ENCODE peak calls at places on chromosomes 1 and 21, in five cellular contexts. One of them, this sample, is unnamed. For H3K4me1, the result is how much of the 10 kb centered on the place peaks cover.

GRCh38 chr1:180153032-180153431 is 1.6 kb upstream of the QSOX1 start:
- DNase-seq in K562: no peak
- DNase-seq in HepG2: no peak
- DNase-seq in SK-N-SH: no peak
- DNase-seq in GM12878: no peak
- DNase-seq in this sample: no peak

GRCh38 chr1:230333590-230334446 is 92.3 kb downstream of the PGBD5 start:
- DNase-seq in K562: no peak
- DNase-seq in HepG2: no peak
- DNase-seq in SK-N-SH: no peak
- DNase-seq in GM12878: no peak
- DNase-seq in this sample: no peak

GRCh38 chr1:96075704-96076455 is 645.7 kb upstream of the PTBP2 start:
- DNase-seq in K562: no peak
- DNase-seq in HepG2: no peak
- DNase-seq in SK-N-SH: no peak
- DNase-seq in GM12878: no peak
- DNase-seq in this sample: no peak

GRCh38 chr1:206649261-206649660 is 13.9 kb downstream of the DYRK3 start:
- DNase-seq in K562: no peak
- DNase-seq in HepG2: no peak
- DNase-seq in SK-N-SH: no peak
- DNase-seq in GM12878: no peak
- DNase-seq in this sample: no peak

GRCh38 chr1:9539829-9540550 is 725 bp downstream of the SLC25A33 start:
- DNase-seq in K562: peak
- DNase-seq in HepG2: no peak
- DNase-seq in SK-N-SH: peak
- DNase-seq in GM12878: no peak
- DNase-seq in this sample: no peak

GRCh38 chr1:30101016-30101415 is 622.4 kb downstream of the MATN1 start:
- DNase-seq in K562: no peak
- DNase-seq in HepG2: no peak
- DNase-seq in SK-N-SH: no peak
- DNase-seq in GM12878: no peak
- DNase-seq in this sample: no peak

GRCh38 chr1:211548321-211549091 is 30.5 kb downstream of the SLC30A1 start:
- DNase-seq in K562: peak
- DNase-seq in HepG2: no peak
- DNase-seq in SK-N-SH: no peak
- DNase-seq in GM12878: no peak
- DNase-seq in this sample: no peak

GRCh38 chr1:230163205-230163604 is 96.2 kb downstream of the GALNT2 start:
- DNase-seq in K562: no peak
- DNase-seq in HepG2: no peak
- DNase-seq in SK-N-SH: no peak
- DNase-seq in GM12878: no peak
- DNase-seq in this sample: no peak

GRCh38 chr1:193417420-193417819 is 231.0 kb upstream of the B3GALT2 start:
- DNase-seq in K562: no peak
- DNase-seq in HepG2: no peak
- DNase-seq in SK-N-SH: no peak
- DNase-seq in GM12878: no peak
- DNase-seq in this sample: no peak

GRCh38 chr1:245353915-245354775 is 199.4 kb downstream of the KIF26B start:
- DNase-seq in K562: no peak
- DNase-seq in HepG2: no peak
- DNase-seq in SK-N-SH: no peak
- DNase-seq in GM12878: no peak
- DNase-seq in this sample: no peak

GRCh38 chr1:238384381-238384780 is 493.7 kb upstream of the ZP4 start:
- DNase-seq in K562: no peak
- DNase-seq in HepG2: no peak
- DNase-seq in SK-N-SH: no peak
- DNase-seq in GM12878: no peak
- DNase-seq in this sample: no peak

GRCh38 chr1:101309334-101310221 is 72.8 kb downstream of the S1PR1 start:
- DNase-seq in K562: peak
- DNase-seq in HepG2: peak
- DNase-seq in SK-N-SH: peak
- DNase-seq in GM12878: no peak
- DNase-seq in this sample: no peak

GRCh38 chr21:37214952-37215351 is 52.2 kb downstream of the VPS26C start:
- DNase-seq in K562: no peak
- DNase-seq in HepG2: no peak
- DNase-seq in SK-N-SH: no peak
- DNase-seq in GM12878: no peak
- DNase-seq in this sample: no peak

GRCh38 chr1:30316056-30316455 is 407.3 kb downstream of the MATN1 start:
- DNase-seq in K562: no peak
- DNase-seq in HepG2: no peak
- DNase-seq in SK-N-SH: no peak
- DNase-seq in GM12878: no peak
- DNase-seq in this sample: no peak

GRCh38 chr21:44006017-44006624 is 6.0 kb upstream of the TRAPPC10 start:
- DNase-seq in K562: no peak
- DNase-seq in HepG2: no peak
- DNase-seq in SK-N-SH: no peak
- DNase-seq in GM12878: no peak
- DNase-seq in this sample: no peak

GRCh38 chr1:51215169-51215568 is 20.9 kb upstream of the RNF11 start:
- DNase-seq in K562: no peak
- DNase-seq in HepG2: no peak
- DNase-seq in SK-N-SH: no peak
- DNase-seq in GM12878: no peak
- DNase-seq in this sample: no peak

GRCh38 chr1:57423135-57424131 is at the start of gene DAB1:
- DNase-seq in K562: no peak
- DNase-seq in HepG2: no peak
- DNase-seq in SK-N-SH: peak
- DNase-seq in GM12878: no peak
- DNase-seq in this sample: no peak

GRCh38 chr1:94871031-94871430 is 50.9 kb downstream of the SLC44A3 start:
- DNase-seq in K562: no peak
- DNase-seq in HepG2: no peak
- DNase-seq in SK-N-SH: no peak
- DNase-seq in GM12878: no peak
- DNase-seq in this sample: no peak

GRCh38 chr1:44713321-44713781 is 17.6 kb downstream of the RNU5D-1 start:
- DNase-seq in K562: no peak
- DNase-seq in HepG2: no peak
- DNase-seq in SK-N-SH: no peak
- DNase-seq in GM12878: no peak
- DNase-seq in this sample: no peak

GRCh38 chr1:30756545-30757195 is 904 bp downstream of the LAPTM5 start:
- DNase-seq in K562: peak
- DNase-seq in HepG2: no peak
- DNase-seq in SK-N-SH: no peak
- DNase-seq in GM12878: no peak
- DNase-seq in this sample: no peak

GRCh38 chr1:114314098-114314497 is 160.4 kb upstream of the SYT6 start:
- DNase-seq in K562: no peak
- DNase-seq in HepG2: no peak
- DNase-seq in SK-N-SH: no peak
- DNase-seq in GM12878: no peak
- DNase-seq in this sample: no peak

GRCh38 chr1:165496493-165496892 is 47.3 kb upstream of the LRRC52 start:
- DNase-seq in K562: no peak
- DNase-seq in HepG2: no peak
- DNase-seq in SK-N-SH: no peak
- DNase-seq in GM12878: no peak
- DNase-seq in this sample: no peak

GRCh38 chr1:115173151-115173550 is 83.8 kb upstream of the TSPAN2 start:
- DNase-seq in K562: no peak
- DNase-seq in HepG2: no peak
- DNase-seq in SK-N-SH: no peak
- DNase-seq in GM12878: no peak
- DNase-seq in this sample: no peak

GRCh38 chr1:86926886-86927285 is 12.5 kb downstream of the HS2ST1 start:
- DNase-seq in K562: no peak
- DNase-seq in HepG2: no peak
- DNase-seq in SK-N-SH: no peak
- DNase-seq in GM12878: no peak
- DNase-seq in this sample: no peak

GRCh38 chr1:19003371-19004290 is 47.2 kb upstream of the IFFO2 start:
- DNase-seq in K562: peak
- DNase-seq in HepG2: no peak
- DNase-seq in SK-N-SH: no peak
- DNase-seq in GM12878: no peak
- DNase-seq in this sample: no peak

GRCh38 chr1:28359592-28360239 is 9.8 kb upstream of the PHACTR4 start:
- DNase-seq in K562: peak
- DNase-seq in HepG2: peak
- DNase-seq in SK-N-SH: peak
- DNase-seq in GM12878: no peak
- DNase-seq in this sample: no peak

GRCh38 chr1:67713071-67713806 is 28.2 kb downstream of the GADD45A start:
- DNase-seq in K562: peak
- DNase-seq in HepG2: peak
- DNase-seq in SK-N-SH: peak
- DNase-seq in GM12878: no peak
- DNase-seq in this sample: peak

GRCh38 chr1:99594205-99594604 is 51.7 kb upstream of the PALMD start:
- DNase-seq in K562: no peak
- DNase-seq in HepG2: no peak
- DNase-seq in SK-N-SH: no peak
- DNase-seq in GM12878: no peak
- DNase-seq in this sample: no peak

GRCh38 chr1:43008106-43008424 is 49.4 kb upstream of the SLC2A1 start:
- DNase-seq in K562: no peak
- DNase-seq in HepG2: no peak
- DNase-seq in SK-N-SH: no peak
- DNase-seq in GM12878: no peak
- DNase-seq in this sample: no peak
- TF ChIP-seq ZBTB33 in K562: no peak
- TF ChIP-seq ZBTB33 in HepG2: no peak
- TF ChIP-seq ZBTB33 in SK-N-SH: no peak
- TF ChIP-seq ZBTB33 in GM12878: no peak
- TF ChIP-seq ZBTB33 in this sample: no peak

GRCh38 chr1:25800538-25801377 is 765 bp downstream of the SELENON start:
- DNase-seq in K562: no peak
- DNase-seq in HepG2: no peak
- DNase-seq in SK-N-SH: no peak
- DNase-seq in GM12878: no peak
- DNase-seq in this sample: no peak
- H3K4me1 ChIP-seq in K562: under half
- H3K4me1 ChIP-seq in HepG2: under half
- H3K4me1 ChIP-seq in SK-N-SH: under half
- H3K4me1 ChIP-seq in GM12878: under half
- H3K4me1 ChIP-seq in this sample: under half

GRCh38 chr1:37513795-37514349 is 694 bp downstream of the MEAF6 start:
- DNase-seq in K562: peak
- DNase-seq in HepG2: peak
- DNase-seq in SK-N-SH: peak
- DNase-seq in GM12878: no peak
- DNase-seq in this sample: no peak
- TF ChIP-seq ZBTB33 in K562: no peak
- TF ChIP-seq ZBTB33 in HepG2: no peak
- TF ChIP-seq ZBTB33 in SK-N-SH: no peak
- TF ChIP-seq ZBTB33 in GM12878: no peak
- TF ChIP-seq ZBTB33 in this sample: no peak

GRCh38 chr21:33291686-33292085 is 25.5 kb downstream of the IL10RB start:
- DNase-seq in K562: no peak
- DNase-seq in HepG2: no peak
- DNase-seq in SK-N-SH: no peak
- DNase-seq in GM12878: no peak
- DNase-seq in this sample: no peak
- H3K4me1 ChIP-seq in K562: under half
- H3K4me1 ChIP-seq in HepG2: under half
- H3K4me1 ChIP-seq in SK-N-SH: under half
- H3K4me1 ChIP-seq in GM12878: under half
- H3K4me1 ChIP-seq in this sample: under half

GRCh38 chr1:24374891-24375786 is 38.4 kb downstream of the STPG1 start:
- DNase-seq in K562: no peak
- DNase-seq in HepG2: no peak
- DNase-seq in SK-N-SH: no peak
- DNase-seq in GM12878: no peak
- DNase-seq in this sample: no peak
- TF ChIP-seq ZBTB33 in K562: no peak
- TF ChIP-seq ZBTB33 in HepG2: no peak
- TF ChIP-seq ZBTB33 in SK-N-SH: no peak
- TF ChIP-seq ZBTB33 in GM12878: no peak
- TF ChIP-seq ZBTB33 in this sample: no peak

DNA sequence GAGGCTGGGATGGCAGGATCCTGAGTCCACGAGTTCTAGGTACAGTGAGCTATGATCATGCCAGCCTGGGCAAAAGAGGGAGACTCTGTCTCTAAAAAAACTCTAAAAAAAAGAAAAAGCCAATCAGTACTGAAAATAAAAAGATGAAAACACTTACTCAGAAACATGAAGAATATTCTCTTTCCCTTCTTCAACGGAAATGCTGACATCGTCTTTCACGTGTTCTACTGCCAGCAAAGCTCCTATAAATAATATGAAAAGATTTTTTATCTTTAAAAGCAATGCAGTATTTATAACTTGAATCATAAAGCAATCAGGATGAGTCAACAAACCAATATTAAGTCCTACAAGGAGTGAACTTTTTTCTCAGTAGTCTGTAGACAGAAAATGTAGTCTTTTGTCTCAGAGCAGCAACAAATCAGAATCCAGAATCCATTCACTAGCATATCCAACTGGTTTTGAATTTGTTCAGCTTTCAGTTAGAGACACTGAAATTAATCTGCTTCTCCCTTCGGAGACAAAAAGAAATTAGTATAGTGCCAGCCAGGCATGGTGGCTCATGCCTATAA is 6.2 kb downstream of the EPRS1 start:
- DNase-seq in K562: no peak
- DNase-seq in HepG2: no peak
- DNase-seq in SK-N-SH: no peak
- DNase-seq in GM12878: no peak
- DNase-seq in this sample: no peak
- H3K4me1 ChIP-seq in K562: under half
- H3K4me1 ChIP-seq in HepG2: under half
- H3K4me1 ChIP-seq in SK-N-SH: under half
- H3K4me1 ChIP-seq in GM12878: under half
- H3K4me1 ChIP-seq in this sample: under half

GRCh38 chr1:200099040-200099439 is 71.5 kb downstream of the NR5A2 start:
- DNase-seq in K562: no peak
- DNase-seq in HepG2: no peak
- DNase-seq in SK-N-SH: no peak
- DNase-seq in GM12878: no peak
- DNase-seq in this sample: no peak
- TF ChIP-seq ZBTB33 in K562: no peak
- TF ChIP-seq ZBTB33 in HepG2: no peak
- TF ChIP-seq ZBTB33 in SK-N-SH: no peak
- TF ChIP-seq ZBTB33 in GM12878: no peak
- TF ChIP-seq ZBTB33 in this sample: no peak

This sample was measured in HCT116.